ENCODE peak calls at places on chromosomes 6 and 20, in six cellular contexts. One of them, this sample, is unnamed.

GRCh38 chr6:2523061-2523460 is 227.7 kb downstream of the MYLK4 start:
- DNase-seq in uterus: no peak
- DNase-seq in fibroblast of lung: no peak
- DNase-seq in IMR-90: no peak
- DNase-seq in CD8-positive, alpha-beta T cell: no peak
- DNase-seq in GM12865: no peak
- DNase-seq in this sample: no peak

GRCh38 chr20:38145094-38146075 is 19.7 kb downstream of the TGM2 start:
- DNase-seq in uterus: peak; percentile 70
- DNase-seq in CD8-positive, alpha-beta T cell: no peak
- DNase-seq in IMR-90: peak; percentile 87
- DNase-seq in GM12865: no peak
- DNase-seq in fibroblast of lung: peak; percentile 82
- DNase-seq in this sample: no peak

GRCh38 chr6:135938588-135939215 is 87.2 kb downstream of the PDE7B start:
- DNase-seq in fibroblast of lung: peak; percentile 47
- DNase-seq in uterus: peak; percentile 35
- DNase-seq in GM12865: peak; percentile 14
- DNase-seq in IMR-90: peak; percentile 43
- DNase-seq in CD8-positive, alpha-beta T cell: no peak
- DNase-seq in this sample: no peak

GRCh38 chr6:11270030-11271027 is 37.9 kb upstream of the NEDD9 start:
- DNase-seq in CD8-positive, alpha-beta T cell: no peak
- DNase-seq in IMR-90: peak; percentile 10
- DNase-seq in uterus: no peak
- DNase-seq in fibroblast of lung: peak; percentile 45
- DNase-seq in GM12865: no peak
- DNase-seq in this sample: no peak

GRCh38 chr6:166715065-166715464 is 88.0 kb upstream of the RPS6KA2 start:
- DNase-seq in CD8-positive, alpha-beta T cell: no peak
- DNase-seq in uterus: no peak
- DNase-seq in fibroblast of lung: no peak
- DNase-seq in GM12865: no peak
- DNase-seq in IMR-90: no peak
- DNase-seq in this sample: no peak

GRCh38 chr6:66985816-66986215 is 1278.8 kb upstream of the EYS start:
- DNase-seq in uterus: no peak
- DNase-seq in fibroblast of lung: no peak
- DNase-seq in CD8-positive, alpha-beta T cell: no peak
- DNase-seq in GM12865: no peak
- DNase-seq in IMR-90: no peak
- DNase-seq in this sample: no peak

GRCh38 chr6:169190144-169190584 is 63.5 kb downstream of the THBS2 start:
- DNase-seq in fibroblast of lung: peak; percentile 99
- DNase-seq in CD8-positive, alpha-beta T cell: no peak
- DNase-seq in GM12865: no peak
- DNase-seq in uterus: peak; percentile 89
- DNase-seq in IMR-90: peak; percentile 89
- DNase-seq in this sample: no peak

GRCh38 chr20:32396656-32397160 is 38.6 kb downstream of the ASXL1 start:
- DNase-seq in fibroblast of lung: no peak
- DNase-seq in CD8-positive, alpha-beta T cell: no peak
- DNase-seq in uterus: no peak
- DNase-seq in GM12865: no peak
- DNase-seq in IMR-90: peak; percentile 42
- DNase-seq in this sample: no peak

GRCh38 chr6:84072452-84072997 is 39.0 kb downstream of the MRAP2 start:
- DNase-seq in CD8-positive, alpha-beta T cell: no peak
- DNase-seq in GM12865: no peak
- DNase-seq in fibroblast of lung: no peak
- DNase-seq in IMR-90: no peak
- DNase-seq in uterus: no peak
- DNase-seq in this sample: no peak

GRCh38 chr6:53033764-53034163 is 31.4 kb upstream of the FBXO9 start:
- DNase-seq in IMR-90: peak; percentile 88
- DNase-seq in fibroblast of lung: peak; percentile 74
- DNase-seq in CD8-positive, alpha-beta T cell: no peak
- DNase-seq in GM12865: no peak
- DNase-seq in uterus: no peak
- DNase-seq in this sample: no peak

GRCh38 chr20:25695532-25696383 is 895 bp downstream of the ZNF337 start:
- DNase-seq in GM12865: peak; percentile 26
- DNase-seq in uterus: no peak
- DNase-seq in CD8-positive, alpha-beta T cell: no peak
- DNase-seq in IMR-90: no peak
- DNase-seq in fibroblast of lung: peak; percentile 28
- DNase-seq in this sample: no peak

GRCh38 chr6:13454286-13455221 is 32.8 kb downstream of the GFOD1 start:
- DNase-seq in GM12865: peak; percentile 57
- DNase-seq in uterus: peak; percentile 43
- DNase-seq in CD8-positive, alpha-beta T cell: peak; percentile 76
- DNase-seq in fibroblast of lung: peak; percentile 73
- DNase-seq in IMR-90: peak; percentile 85
- DNase-seq in this sample: no peak

GRCh38 chr6:137845460-137845859 is 21.6 kb upstream of the TNFAIP3 start:
- DNase-seq in fibroblast of lung: no peak
- DNase-seq in GM12865: no peak
- DNase-seq in uterus: no peak
- DNase-seq in IMR-90: peak; percentile 45
- DNase-seq in CD8-positive, alpha-beta T cell: no peak
- DNase-seq in this sample: no peak
- TF ChIP-seq CTCF in fibroblast of lung: no peak
- TF ChIP-seq CTCF in GM12865: no peak
- TF ChIP-seq CTCF in uterus: no peak
- TF ChIP-seq CTCF in IMR-90: peak; percentile 37
- TF ChIP-seq CTCF in CD8-positive, alpha-beta T cell: no peak
- TF ChIP-seq CTCF in this sample: no peak

DNA sequence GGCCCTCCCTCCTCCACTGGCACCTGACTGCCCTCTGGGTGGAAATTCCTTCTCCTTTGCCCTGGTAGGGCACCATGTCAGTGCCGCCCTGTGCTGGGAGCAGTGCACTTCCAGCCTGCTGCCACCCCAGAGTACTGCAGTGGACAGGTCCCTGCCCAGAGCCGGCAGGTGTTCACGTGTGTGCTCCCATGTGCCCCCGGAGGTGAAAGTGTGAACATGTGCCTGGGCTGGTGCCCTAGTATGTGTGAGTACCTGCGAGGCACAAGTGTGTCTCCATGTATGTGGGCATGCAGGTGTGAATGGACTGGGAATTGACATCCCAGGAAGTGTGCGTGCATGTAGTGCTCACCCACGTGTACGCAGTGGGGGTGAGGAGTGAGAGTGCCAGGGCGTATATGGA is 29.4 kb downstream of the SDCBP2 start:
- DNase-seq in uterus: no peak
- DNase-seq in GM12865: no peak
- DNase-seq in fibroblast of lung: no peak
- DNase-seq in CD8-positive, alpha-beta T cell: peak; percentile 56
- DNase-seq in IMR-90: no peak
- DNase-seq in this sample: no peak
- TF ChIP-seq CTCF in uterus: no peak
- TF ChIP-seq CTCF in GM12865: peak; percentile 15
- TF ChIP-seq CTCF in fibroblast of lung: peak; percentile 24
- TF ChIP-seq CTCF in CD8-positive, alpha-beta T cell: peak; percentile 41
- TF ChIP-seq CTCF in IMR-90: no peak
- TF ChIP-seq CTCF in this sample: no peak

GRCh38 chr6:161919711-161920110 is 645.9 kb upstream of the AGPAT4 start:
- DNase-seq in fibroblast of lung: peak; percentile 10
- DNase-seq in GM12865: no peak
- DNase-seq in uterus: no peak
- DNase-seq in IMR-90: no peak
- DNase-seq in CD8-positive, alpha-beta T cell: no peak
- DNase-seq in this sample: no peak

GRCh38 chr6:161918608-161919205 is 644.8 kb upstream of the AGPAT4 start:
- DNase-seq in fibroblast of lung: no peak
- DNase-seq in CD8-positive, alpha-beta T cell: no peak
- DNase-seq in uterus: no peak
- DNase-seq in IMR-90: no peak
- DNase-seq in GM12865: no peak
- DNase-seq in this sample: no peak

GRCh38 chr6:161921602-161922400 is 647.9 kb upstream of the AGPAT4 start:
- DNase-seq in GM12865: no peak
- DNase-seq in fibroblast of lung: peak; percentile 4
- DNase-seq in uterus: no peak
- DNase-seq in CD8-positive, alpha-beta T cell: no peak
- DNase-seq in IMR-90: no peak
- DNase-seq in this sample: no peak

GRCh38 chr6:161924516-161925116 is 650.8 kb upstream of the AGPAT4 start:
- DNase-seq in fibroblast of lung: peak; percentile 18
- DNase-seq in GM12865: no peak
- DNase-seq in uterus: no peak
- DNase-seq in IMR-90: no peak
- DNase-seq in CD8-positive, alpha-beta T cell: no peak
- DNase-seq in this sample: no peak

GRCh38 chr6:161922631-161923119 is 648.8 kb upstream of the AGPAT4 start:
- DNase-seq in fibroblast of lung: peak; percentile 78
- DNase-seq in GM12865: peak; percentile 40
- DNase-seq in IMR-90: peak; percentile 65
- DNase-seq in CD8-positive, alpha-beta T cell: no peak
- DNase-seq in uterus: no peak
- DNase-seq in this sample: peak; percentile 31
- TF ChIP-seq CTCF in fibroblast of lung: peak; percentile 62
- TF ChIP-seq CTCF in GM12865: peak; percentile 14
- TF ChIP-seq CTCF in IMR-90: no peak
- TF ChIP-seq CTCF in CD8-positive, alpha-beta T cell: no peak
- TF ChIP-seq CTCF in uterus: no peak
- TF ChIP-seq CTCF in this sample: peak; percentile 40

GRCh38 chr20:1860446-1860845 is 34.8 kb upstream of the SIRPA start:
- DNase-seq in GM12865: no peak
- DNase-seq in uterus: no peak
- DNase-seq in fibroblast of lung: peak; percentile 92
- DNase-seq in IMR-90: peak; percentile 74
- DNase-seq in CD8-positive, alpha-beta T cell: no peak
- DNase-seq in this sample: no peak

GRCh38 chr20:1861996-1862664 is 33.1 kb upstream of the SIRPA start:
- DNase-seq in uterus: no peak
- DNase-seq in fibroblast of lung: no peak
- DNase-seq in GM12865: no peak
- DNase-seq in CD8-positive, alpha-beta T cell: no peak
- DNase-seq in IMR-90: no peak
- DNase-seq in this sample: no peak

GRCh38 chr20:1863296-1863695 is 31.9 kb upstream of the SIRPA start:
- DNase-seq in GM12865: no peak
- DNase-seq in IMR-90: peak; percentile 38
- DNase-seq in uterus: no peak
- DNase-seq in fibroblast of lung: peak; percentile 28
- DNase-seq in CD8-positive, alpha-beta T cell: no peak
- DNase-seq in this sample: no peak

GRCh38 chr20:1862665-1863059 is 32.5 kb upstream of the SIRPA start:
- DNase-seq in GM12865: no peak
- DNase-seq in IMR-90: no peak
- DNase-seq in fibroblast of lung: no peak
- DNase-seq in CD8-positive, alpha-beta T cell: no peak
- DNase-seq in uterus: no peak
- DNase-seq in this sample: no peak

DNA sequence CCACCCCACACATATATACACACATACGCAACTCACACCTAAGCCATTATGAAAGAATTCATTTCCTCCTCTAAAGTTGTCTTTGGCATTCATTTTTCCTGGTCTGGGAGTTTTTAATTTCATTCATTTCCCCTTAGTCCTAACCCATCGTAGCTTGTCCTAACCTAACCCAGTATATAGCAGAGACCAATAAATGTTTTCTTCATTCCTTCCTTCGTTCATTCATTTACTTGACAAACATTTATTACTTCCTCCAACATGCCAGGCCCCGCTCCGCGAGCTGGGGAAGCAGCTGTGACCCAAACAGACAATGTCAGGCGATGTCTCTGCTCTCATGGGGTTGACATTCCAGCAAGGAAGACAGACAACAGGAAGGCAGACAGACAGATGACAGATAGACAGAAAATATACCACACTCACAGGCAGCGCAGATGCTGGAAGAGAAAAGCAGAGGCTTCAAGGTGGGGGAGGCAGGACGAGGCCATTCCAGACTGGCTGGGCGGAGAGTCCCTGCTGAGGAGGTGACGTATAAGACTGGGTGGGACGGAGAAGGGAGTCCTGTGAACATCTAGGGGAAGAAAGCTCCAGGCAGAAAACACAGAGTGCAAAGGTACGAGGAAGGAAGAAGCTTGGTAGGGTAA is 33.7 kb upstream of the SIRPA start:
- DNase-seq in IMR-90: peak; percentile 25
- DNase-seq in CD8-positive, alpha-beta T cell: no peak
- DNase-seq in GM12865: no peak
- DNase-seq in fibroblast of lung: peak; percentile 47
- DNase-seq in uterus: no peak
- DNase-seq in this sample: no peak
- TF ChIP-seq CTCF in IMR-90: no peak
- TF ChIP-seq CTCF in CD8-positive, alpha-beta T cell: no peak
- TF ChIP-seq CTCF in GM12865: no peak
- TF ChIP-seq CTCF in fibroblast of lung: no peak
- TF ChIP-seq CTCF in uterus: no peak
- TF ChIP-seq CTCF in this sample: no peak